ENCODE peak calls at places on chromosome 20, in eight cellular contexts. One of them, this sample, is unnamed.

GRCh38 chr20:47648943-47649342 is 136.3 kb downstream of the SULF2 start:
- DNase-seq in PC-3: no peak
- DNase-seq in fibroblast of lung: no peak
- DNase-seq in fibroblast of mammary gland: no peak
- DNase-seq in hepatocyte: no peak
- DNase-seq in IMR-90: no peak
- DNase-seq in foreskin fibroblast: no peak
- DNase-seq in psoas muscle: no peak
- DNase-seq in this sample: no peak

GRCh38 chr20:409697-410559 is 1.8 kb downstream of the RBCK1 start:
- DNase-seq in PC-3: no peak
- DNase-seq in fibroblast of lung: no peak
- DNase-seq in fibroblast of mammary gland: no peak
- DNase-seq in hepatocyte: no peak
- DNase-seq in IMR-90: no peak
- DNase-seq in foreskin fibroblast: no peak
- DNase-seq in psoas muscle: peak; percentile 49
- DNase-seq in this sample: no peak

GRCh38 chr20:62953839-62954703 is 1.6 kb downstream of the SLC17A9 start:
- DNase-seq in PC-3: no peak
- DNase-seq in fibroblast of lung: peak; percentile 78
- DNase-seq in fibroblast of mammary gland: peak; percentile 81
- DNase-seq in hepatocyte: peak; percentile 90
- DNase-seq in IMR-90: peak; percentile 54
- DNase-seq in foreskin fibroblast: peak; percentile 88
- DNase-seq in psoas muscle: peak; percentile 69
- DNase-seq in this sample: peak; percentile 77

GRCh38 chr20:11935754-11936551 is 18.3 kb downstream of the BTBD3 start:
- DNase-seq in PC-3: no peak
- DNase-seq in fibroblast of lung: no peak
- DNase-seq in fibroblast of mammary gland: no peak
- DNase-seq in hepatocyte: no peak
- DNase-seq in IMR-90: no peak
- DNase-seq in foreskin fibroblast: no peak
- DNase-seq in psoas muscle: no peak
- DNase-seq in this sample: no peak

GRCh38 chr20:17518339-17519052 is 12.7 kb downstream of the BFSP1 start:
- DNase-seq in PC-3: no peak
- DNase-seq in fibroblast of lung: no peak
- DNase-seq in fibroblast of mammary gland: peak; percentile 49
- DNase-seq in hepatocyte: no peak
- DNase-seq in IMR-90: no peak
- DNase-seq in foreskin fibroblast: no peak
- DNase-seq in psoas muscle: peak; percentile 50
- DNase-seq in this sample: no peak

GRCh38 chr20:25283221-25283951 is 35.5 kb downstream of the PYGB start:
- DNase-seq in PC-3: no peak
- DNase-seq in fibroblast of lung: no peak
- DNase-seq in fibroblast of mammary gland: no peak
- DNase-seq in hepatocyte: no peak
- DNase-seq in IMR-90: no peak
- DNase-seq in foreskin fibroblast: no peak
- DNase-seq in psoas muscle: no peak
- DNase-seq in this sample: no peak

GRCh38 chr20:13402171-13402760 is 181.2 kb downstream of the ISM1 start:
- DNase-seq in PC-3: peak; percentile 5
- DNase-seq in fibroblast of lung: no peak
- DNase-seq in fibroblast of mammary gland: no peak
- DNase-seq in hepatocyte: no peak
- DNase-seq in IMR-90: no peak
- DNase-seq in foreskin fibroblast: peak; percentile 16
- DNase-seq in psoas muscle: no peak
- DNase-seq in this sample: no peak

GRCh38 chr20:47814632-47815415 is 29.5 kb upstream of the SULF2 start:
- DNase-seq in PC-3: no peak
- DNase-seq in fibroblast of lung: no peak
- DNase-seq in fibroblast of mammary gland: no peak
- DNase-seq in hepatocyte: no peak
- DNase-seq in IMR-90: no peak
- DNase-seq in foreskin fibroblast: no peak
- DNase-seq in psoas muscle: no peak
- DNase-seq in this sample: no peak

GRCh38 chr20:51121901-51122412 is 99.0 kb upstream of the KCNG1 start:
- DNase-seq in PC-3: peak; percentile 87
- DNase-seq in fibroblast of lung: peak; percentile 36
- DNase-seq in fibroblast of mammary gland: peak; percentile 47
- DNase-seq in hepatocyte: no peak
- DNase-seq in IMR-90: peak; percentile 52
- DNase-seq in foreskin fibroblast: peak; percentile 19
- DNase-seq in psoas muscle: no peak
- DNase-seq in this sample: no peak

GRCh38 chr20:48733296-48733790 is 94.5 kb downstream of the PREX1 start:
- DNase-seq in PC-3: no peak
- DNase-seq in fibroblast of lung: no peak
- DNase-seq in fibroblast of mammary gland: no peak
- DNase-seq in hepatocyte: no peak
- DNase-seq in IMR-90: peak; percentile 4
- DNase-seq in foreskin fibroblast: no peak
- DNase-seq in psoas muscle: no peak
- DNase-seq in this sample: peak; percentile 8

GRCh38 chr20:1326031-1326930 is 2.7 kb downstream of the SDCBP2 start:
- DNase-seq in PC-3: no peak
- DNase-seq in fibroblast of lung: peak; percentile 74
- DNase-seq in fibroblast of mammary gland: peak; percentile 69
- DNase-seq in hepatocyte: peak; percentile 44
- DNase-seq in IMR-90: peak; percentile 41
- DNase-seq in foreskin fibroblast: peak; percentile 74
- DNase-seq in psoas muscle: peak; percentile 41
- DNase-seq in this sample: peak; percentile 69

GRCh38 chr20:36865076-36865860 is 10.7 kb upstream of the TLDC2 start:
- DNase-seq in PC-3: no peak
- DNase-seq in fibroblast of lung: no peak
- DNase-seq in fibroblast of mammary gland: no peak
- DNase-seq in hepatocyte: no peak
- DNase-seq in IMR-90: no peak
- DNase-seq in foreskin fibroblast: no peak
- DNase-seq in psoas muscle: no peak
- DNase-seq in this sample: no peak
- H3K4me3 ChIP-seq in PC-3: no peak overlapping the region
- H3K4me3 ChIP-seq in fibroblast of lung: no peak overlapping the region
- H3K4me3 ChIP-seq in fibroblast of mammary gland: no peak overlapping the region
- H3K4me3 ChIP-seq in hepatocyte: no peak overlapping the region
- H3K4me3 ChIP-seq in IMR-90: no peak overlapping the region
- H3K4me3 ChIP-seq in foreskin fibroblast: no peak overlapping the region
- H3K4me3 ChIP-seq in psoas muscle: no peak overlapping the region
- H3K4me3 ChIP-seq in this sample: no peak overlapping the region

GRCh38 chr20:3407426-3408250 is at the start of gene DNAAF9:
- DNase-seq in PC-3: peak; percentile 74
- DNase-seq in fibroblast of lung: peak; percentile 64
- DNase-seq in fibroblast of mammary gland: peak; percentile 69
- DNase-seq in hepatocyte: peak; percentile 92
- DNase-seq in IMR-90: peak; percentile 59
- DNase-seq in foreskin fibroblast: peak; percentile 90
- DNase-seq in psoas muscle: peak; percentile 76
- DNase-seq in this sample: peak; percentile 62
- TF ChIP-seq CTCF in PC-3: no peak
- TF ChIP-seq CTCF in fibroblast of lung: peak; percentile 0
- TF ChIP-seq CTCF in fibroblast of mammary gland: peak; percentile 0
- TF ChIP-seq CTCF in hepatocyte: peak; percentile 27
- TF ChIP-seq CTCF in IMR-90: peak; percentile 43
- TF ChIP-seq CTCF in foreskin fibroblast: no peak
- TF ChIP-seq CTCF in psoas muscle: peak; percentile 42
- TF ChIP-seq CTCF in this sample: peak; percentile 45

GRCh38 chr20:8144282-8145245 is 12.5 kb downstream of the PLCB1 start:
- DNase-seq in PC-3: peak; percentile 43
- DNase-seq in fibroblast of lung: peak; percentile 90
- DNase-seq in fibroblast of mammary gland: peak; percentile 90
- DNase-seq in hepatocyte: no peak
- DNase-seq in IMR-90: peak; percentile 89
- DNase-seq in foreskin fibroblast: peak; percentile 87
- DNase-seq in psoas muscle: no peak
- DNase-seq in this sample: peak; percentile 85
- H3K4me3 ChIP-seq in PC-3: no peak overlapping the region
- H3K4me3 ChIP-seq in fibroblast of lung: no peak overlapping the region
- H3K4me3 ChIP-seq in fibroblast of mammary gland: no peak overlapping the region
- H3K4me3 ChIP-seq in hepatocyte: no peak overlapping the region
- H3K4me3 ChIP-seq in IMR-90: no peak overlapping the region
- H3K4me3 ChIP-seq in foreskin fibroblast: no peak overlapping the region
- H3K4me3 ChIP-seq in psoas muscle: no peak overlapping the region
- H3K4me3 ChIP-seq in this sample: no peak overlapping the region

GRCh38 chr20:43542674-43543073 is 16.2 kb upstream of the SGK2 start:
- DNase-seq in PC-3: no peak
- DNase-seq in fibroblast of lung: no peak
- DNase-seq in fibroblast of mammary gland: no peak
- DNase-seq in hepatocyte: no peak
- DNase-seq in IMR-90: no peak
- DNase-seq in foreskin fibroblast: no peak
- DNase-seq in psoas muscle: no peak
- DNase-seq in this sample: no peak

GRCh38 chr20:43543138-43543537 is 15.7 kb upstream of the SGK2 start:
- DNase-seq in PC-3: no peak
- DNase-seq in fibroblast of lung: no peak
- DNase-seq in fibroblast of mammary gland: no peak
- DNase-seq in hepatocyte: no peak
- DNase-seq in IMR-90: no peak
- DNase-seq in foreskin fibroblast: no peak
- DNase-seq in psoas muscle: no peak
- DNase-seq in this sample: no peak

GRCh38 chr20:43541214-43541613 is 17.6 kb upstream of the SGK2 start:
- DNase-seq in PC-3: peak; percentile 95
- DNase-seq in fibroblast of lung: no peak
- DNase-seq in fibroblast of mammary gland: peak; percentile 61
- DNase-seq in hepatocyte: no peak
- DNase-seq in IMR-90: peak; percentile 44
- DNase-seq in foreskin fibroblast: peak; percentile 76
- DNase-seq in psoas muscle: no peak
- DNase-seq in this sample: peak; percentile 21

GRCh38 chr20:43545837-43546578 is 12.8 kb upstream of the SGK2 start:
- DNase-seq in PC-3: no peak
- DNase-seq in fibroblast of lung: no peak
- DNase-seq in fibroblast of mammary gland: no peak
- DNase-seq in hepatocyte: no peak
- DNase-seq in IMR-90: no peak
- DNase-seq in foreskin fibroblast: no peak
- DNase-seq in psoas muscle: no peak
- DNase-seq in this sample: no peak

GRCh38 chr20:43544501-43544900 is 14.3 kb upstream of the SGK2 start:
- DNase-seq in PC-3: no peak
- DNase-seq in fibroblast of lung: no peak
- DNase-seq in fibroblast of mammary gland: no peak
- DNase-seq in hepatocyte: no peak
- DNase-seq in IMR-90: no peak
- DNase-seq in foreskin fibroblast: no peak
- DNase-seq in psoas muscle: no peak
- DNase-seq in this sample: no peak
- TF ChIP-seq CTCF in PC-3: no peak
- TF ChIP-seq CTCF in fibroblast of lung: no peak
- TF ChIP-seq CTCF in fibroblast of mammary gland: no peak
- TF ChIP-seq CTCF in hepatocyte: no peak
- TF ChIP-seq CTCF in IMR-90: no peak
- TF ChIP-seq CTCF in foreskin fibroblast: no peak
- TF ChIP-seq CTCF in psoas muscle: no peak
- TF ChIP-seq CTCF in this sample: no peak

GRCh38 chr20:31871602-31871954 is 1.1 kb downstream of the TTLL9 start:
- DNase-seq in PC-3: no peak
- DNase-seq in fibroblast of lung: no peak
- DNase-seq in fibroblast of mammary gland: no peak
- DNase-seq in hepatocyte: no peak
- DNase-seq in IMR-90: no peak
- DNase-seq in foreskin fibroblast: no peak
- DNase-seq in psoas muscle: no peak
- DNase-seq in this sample: no peak

GRCh38 chr20:31868853-31869672 is 1.3 kb downstream of the DUSP15 start:
- DNase-seq in PC-3: no peak
- DNase-seq in fibroblast of lung: no peak
- DNase-seq in fibroblast of mammary gland: no peak
- DNase-seq in hepatocyte: no peak
- DNase-seq in IMR-90: no peak
- DNase-seq in foreskin fibroblast: no peak
- DNase-seq in psoas muscle: no peak
- DNase-seq in this sample: no peak

GRCh38 chr20:31869942-31870702 is at the start of the genes DUSP15 and TTLL9:
- DNase-seq in PC-3: no peak
- DNase-seq in fibroblast of lung: no peak
- DNase-seq in fibroblast of mammary gland: no peak
- DNase-seq in hepatocyte: peak; percentile 89
- DNase-seq in IMR-90: no peak
- DNase-seq in foreskin fibroblast: peak; percentile 29
- DNase-seq in psoas muscle: no peak
- DNase-seq in this sample: no peak

GRCh38 chr20:31870703-31871601 is 518 bp downstream of the TTLL9 start:
- DNase-seq in PC-3: no peak
- DNase-seq in fibroblast of lung: no peak
- DNase-seq in fibroblast of mammary gland: no peak
- DNase-seq in hepatocyte: peak; percentile 85
- DNase-seq in IMR-90: no peak
- DNase-seq in foreskin fibroblast: no peak
- DNase-seq in psoas muscle: no peak
- DNase-seq in this sample: no peak

DNA sequence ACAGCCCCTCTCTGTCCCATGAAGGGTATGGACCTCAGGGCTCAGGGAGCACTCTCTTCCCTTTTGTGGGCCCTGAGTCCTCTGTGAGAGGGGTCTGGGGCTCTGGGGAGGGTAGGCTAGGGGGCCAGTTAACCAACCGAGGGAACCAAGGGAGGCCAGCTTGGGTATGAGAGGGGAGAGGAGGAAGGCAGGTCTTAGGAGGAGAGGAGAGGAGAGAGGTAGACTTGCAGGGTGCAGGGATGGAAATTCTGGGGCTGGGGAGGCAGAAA is 720 bp downstream of the DUSP15 start:
- DNase-seq in PC-3: no peak
- DNase-seq in fibroblast of lung: no peak
- DNase-seq in fibroblast of mammary gland: no peak
- DNase-seq in hepatocyte: no peak
- DNase-seq in IMR-90: no peak
- DNase-seq in foreskin fibroblast: no peak
- DNase-seq in psoas muscle: no peak
- DNase-seq in this sample: no peak
- H3K4me3 ChIP-seq in PC-3: peak overlapping the region; percentile 63
- H3K4me3 ChIP-seq in fibroblast of lung: peak overlapping the region; percentile 39
- H3K4me3 ChIP-seq in fibroblast of mammary gland: no peak overlapping the region
- H3K4me3 ChIP-seq in hepatocyte: peak overlapping the region; percentile 80
- H3K4me3 ChIP-seq in IMR-90: no peak overlapping the region
- H3K4me3 ChIP-seq in foreskin fibroblast: no peak overlapping the region
- H3K4me3 ChIP-seq in psoas muscle: peak overlapping the region; percentile 71
- H3K4me3 ChIP-seq in this sample: peak overlapping the region; percentile 52